ENCODE peak calls at places on chromosomes 11 and 22, in nine cellular contexts. One of them, this sample, is unnamed.

GRCh38 chr11:105829084-105829483 is 193.0 kb downstream of the MSANTD4 start:
- DNase-seq in HFF-Myc: no peak
- DNase-seq in dorsolateral prefrontal cortex: no peak
- DNase-seq in fibroblast of pulmonary artery: no peak
- DNase-seq in brain microvascular endothelial cell: no peak
- DNase-seq in cardiac fibroblast: no peak
- DNase-seq in astrocyte of the spinal cord: no peak
- DNase-seq in BE2C: no peak
- DNase-seq in lung: no peak
- DNase-seq in this sample: no peak

GRCh38 chr11:18739684-18740083 is 13.7 kb upstream of the IGSF22 start:
- DNase-seq in brain microvascular endothelial cell: no peak
- DNase-seq in BE2C: no peak
- DNase-seq in astrocyte of the spinal cord: no peak
- DNase-seq in fibroblast of pulmonary artery: no peak
- DNase-seq in lung: no peak
- DNase-seq in dorsolateral prefrontal cortex: no peak
- DNase-seq in cardiac fibroblast: no peak
- DNase-seq in HFF-Myc: no peak
- DNase-seq in this sample: no peak

GRCh38 chr11:70510571-70510970 is 112.2 kb downstream of the CTTN start:
- DNase-seq in fibroblast of pulmonary artery: no peak
- DNase-seq in lung: no peak
- DNase-seq in dorsolateral prefrontal cortex: no peak
- DNase-seq in BE2C: no peak
- DNase-seq in astrocyte of the spinal cord: no peak
- DNase-seq in cardiac fibroblast: no peak
- DNase-seq in HFF-Myc: no peak
- DNase-seq in brain microvascular endothelial cell: no peak
- DNase-seq in this sample: no peak

GRCh38 chr11:122812612-122813011 is 25.7 kb upstream of the CRTAM start:
- DNase-seq in dorsolateral prefrontal cortex: no peak
- DNase-seq in lung: no peak
- DNase-seq in HFF-Myc: no peak
- DNase-seq in fibroblast of pulmonary artery: no peak
- DNase-seq in cardiac fibroblast: no peak
- DNase-seq in astrocyte of the spinal cord: no peak
- DNase-seq in brain microvascular endothelial cell: no peak
- DNase-seq in BE2C: no peak
- DNase-seq in this sample: no peak

GRCh38 chr11:61487342-61488025 is 21.1 kb upstream of the LRRC10B start:
- DNase-seq in fibroblast of pulmonary artery: no peak
- DNase-seq in lung: no peak
- DNase-seq in BE2C: no peak
- DNase-seq in cardiac fibroblast: no peak
- DNase-seq in HFF-Myc: no peak
- DNase-seq in brain microvascular endothelial cell: no peak
- DNase-seq in dorsolateral prefrontal cortex: no peak
- DNase-seq in astrocyte of the spinal cord: no peak
- DNase-seq in this sample: no peak

GRCh38 chr11:22808559-22809197 is 20.9 kb downstream of the SVIP start:
- DNase-seq in brain microvascular endothelial cell: no peak
- DNase-seq in HFF-Myc: no peak
- DNase-seq in cardiac fibroblast: peak
- DNase-seq in BE2C: no peak
- DNase-seq in astrocyte of the spinal cord: no peak
- DNase-seq in lung: no peak
- DNase-seq in dorsolateral prefrontal cortex: no peak
- DNase-seq in fibroblast of pulmonary artery: peak
- DNase-seq in this sample: no peak

GRCh38 chr11:68455485-68455884 is 5.1 kb upstream of the PPP6R3 start:
- DNase-seq in dorsolateral prefrontal cortex: peak
- DNase-seq in brain microvascular endothelial cell: no peak
- DNase-seq in lung: no peak
- DNase-seq in fibroblast of pulmonary artery: no peak
- DNase-seq in HFF-Myc: no peak
- DNase-seq in cardiac fibroblast: no peak
- DNase-seq in BE2C: no peak
- DNase-seq in astrocyte of the spinal cord: no peak
- DNase-seq in this sample: no peak

GRCh38 chr11:83364500-83365059 is 78.4 kb upstream of the CCDC90B start:
- DNase-seq in HFF-Myc: no peak
- DNase-seq in lung: no peak
- DNase-seq in brain microvascular endothelial cell: no peak
- DNase-seq in dorsolateral prefrontal cortex: no peak
- DNase-seq in fibroblast of pulmonary artery: no peak
- DNase-seq in astrocyte of the spinal cord: no peak
- DNase-seq in BE2C: no peak
- DNase-seq in cardiac fibroblast: no peak
- DNase-seq in this sample: no peak

GRCh38 chr11:80255021-80255420 is 814.2 kb upstream of the TENM4 start:
- DNase-seq in brain microvascular endothelial cell: no peak
- DNase-seq in astrocyte of the spinal cord: no peak
- DNase-seq in lung: no peak
- DNase-seq in fibroblast of pulmonary artery: no peak
- DNase-seq in HFF-Myc: no peak
- DNase-seq in cardiac fibroblast: no peak
- DNase-seq in BE2C: no peak
- DNase-seq in dorsolateral prefrontal cortex: no peak
- DNase-seq in this sample: no peak

GRCh38 chr11:125451400-125452124 is 44.5 kb downstream of the FEZ1 start:
- DNase-seq in lung: no peak
- DNase-seq in brain microvascular endothelial cell: peak
- DNase-seq in astrocyte of the spinal cord: no peak
- DNase-seq in cardiac fibroblast: peak
- DNase-seq in BE2C: peak
- DNase-seq in HFF-Myc: no peak
- DNase-seq in fibroblast of pulmonary artery: peak
- DNase-seq in dorsolateral prefrontal cortex: peak
- DNase-seq in this sample: peak

GRCh38 chr11:11027271-11027670 is 169.4 kb upstream of the ZBED5 start:
- DNase-seq in brain microvascular endothelial cell: peak
- DNase-seq in dorsolateral prefrontal cortex: no peak
- DNase-seq in BE2C: no peak
- DNase-seq in fibroblast of pulmonary artery: peak
- DNase-seq in astrocyte of the spinal cord: peak
- DNase-seq in HFF-Myc: no peak
- DNase-seq in cardiac fibroblast: peak
- DNase-seq in lung: peak
- DNase-seq in this sample: no peak

GRCh38 chr22:25485626-25486545 is 78.6 kb upstream of the GRK3 start:
- DNase-seq in lung: no peak
- DNase-seq in brain microvascular endothelial cell: no peak
- DNase-seq in dorsolateral prefrontal cortex: no peak
- DNase-seq in HFF-Myc: no peak
- DNase-seq in BE2C: no peak
- DNase-seq in astrocyte of the spinal cord: no peak
- DNase-seq in fibroblast of pulmonary artery: no peak
- DNase-seq in cardiac fibroblast: no peak
- DNase-seq in this sample: peak

GRCh38 chr11:75650167-75650723 is 18.6 kb downstream of the MAP6 start:
- DNase-seq in dorsolateral prefrontal cortex: no peak
- DNase-seq in HFF-Myc: no peak
- DNase-seq in brain microvascular endothelial cell: no peak
- DNase-seq in BE2C: no peak
- DNase-seq in lung: no peak
- DNase-seq in cardiac fibroblast: no peak
- DNase-seq in astrocyte of the spinal cord: no peak
- DNase-seq in fibroblast of pulmonary artery: no peak
- DNase-seq in this sample: no peak

GRCh38 chr11:74754507-74755255 is 6.0 kb downstream of the RNF169 start:
- DNase-seq in fibroblast of pulmonary artery: peak
- DNase-seq in lung: no peak
- DNase-seq in brain microvascular endothelial cell: peak
- DNase-seq in HFF-Myc: no peak
- DNase-seq in dorsolateral prefrontal cortex: no peak
- DNase-seq in astrocyte of the spinal cord: peak
- DNase-seq in BE2C: no peak
- DNase-seq in cardiac fibroblast: peak
- DNase-seq in this sample: peak

GRCh38 chr11:105609832-105610781 is at the start of gene GRIA4:
- DNase-seq in brain microvascular endothelial cell: peak
- DNase-seq in fibroblast of pulmonary artery: peak
- DNase-seq in HFF-Myc: no peak
- DNase-seq in dorsolateral prefrontal cortex: peak
- DNase-seq in astrocyte of the spinal cord: peak
- DNase-seq in BE2C: peak
- DNase-seq in lung: no peak
- DNase-seq in cardiac fibroblast: peak
- DNase-seq in this sample: peak

DNA sequence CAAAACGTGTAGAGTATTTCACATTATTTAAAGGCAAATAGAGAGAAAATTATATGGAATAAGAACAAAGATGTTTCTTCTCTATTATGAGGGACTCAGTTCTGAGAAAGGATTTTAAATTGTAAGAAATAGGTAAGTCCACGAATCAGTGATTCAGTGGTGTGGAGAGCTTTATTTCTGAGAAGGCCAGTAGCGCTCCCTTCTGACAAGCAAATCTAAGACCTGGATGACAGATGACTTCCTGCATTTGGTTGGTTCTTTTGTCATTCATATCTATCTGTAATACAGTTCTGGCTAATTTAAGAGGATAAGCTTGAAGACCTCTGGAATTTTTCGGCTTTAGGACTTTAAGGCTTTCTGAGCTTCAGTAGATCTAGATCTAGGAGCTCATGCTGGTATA is 7.0 kb downstream of the CD3E start:
- DNase-seq in lung: no peak
- DNase-seq in fibroblast of pulmonary artery: no peak
- DNase-seq in brain microvascular endothelial cell: no peak
- DNase-seq in cardiac fibroblast: no peak
- DNase-seq in astrocyte of the spinal cord: no peak
- DNase-seq in BE2C: no peak
- DNase-seq in dorsolateral prefrontal cortex: no peak
- DNase-seq in HFF-Myc: no peak
- DNase-seq in this sample: no peak
- TF ChIP-seq CTCF in lung: no peak
- TF ChIP-seq CTCF in fibroblast of pulmonary artery: no peak
- TF ChIP-seq CTCF in brain microvascular endothelial cell: no peak
- TF ChIP-seq CTCF in cardiac fibroblast: no peak
- TF ChIP-seq CTCF in astrocyte of the spinal cord: no peak
- TF ChIP-seq CTCF in BE2C: no peak
- TF ChIP-seq CTCF in dorsolateral prefrontal cortex: no peak
- TF ChIP-seq CTCF in HFF-Myc: no peak
- TF ChIP-seq CTCF in this sample: no peak

DNA sequence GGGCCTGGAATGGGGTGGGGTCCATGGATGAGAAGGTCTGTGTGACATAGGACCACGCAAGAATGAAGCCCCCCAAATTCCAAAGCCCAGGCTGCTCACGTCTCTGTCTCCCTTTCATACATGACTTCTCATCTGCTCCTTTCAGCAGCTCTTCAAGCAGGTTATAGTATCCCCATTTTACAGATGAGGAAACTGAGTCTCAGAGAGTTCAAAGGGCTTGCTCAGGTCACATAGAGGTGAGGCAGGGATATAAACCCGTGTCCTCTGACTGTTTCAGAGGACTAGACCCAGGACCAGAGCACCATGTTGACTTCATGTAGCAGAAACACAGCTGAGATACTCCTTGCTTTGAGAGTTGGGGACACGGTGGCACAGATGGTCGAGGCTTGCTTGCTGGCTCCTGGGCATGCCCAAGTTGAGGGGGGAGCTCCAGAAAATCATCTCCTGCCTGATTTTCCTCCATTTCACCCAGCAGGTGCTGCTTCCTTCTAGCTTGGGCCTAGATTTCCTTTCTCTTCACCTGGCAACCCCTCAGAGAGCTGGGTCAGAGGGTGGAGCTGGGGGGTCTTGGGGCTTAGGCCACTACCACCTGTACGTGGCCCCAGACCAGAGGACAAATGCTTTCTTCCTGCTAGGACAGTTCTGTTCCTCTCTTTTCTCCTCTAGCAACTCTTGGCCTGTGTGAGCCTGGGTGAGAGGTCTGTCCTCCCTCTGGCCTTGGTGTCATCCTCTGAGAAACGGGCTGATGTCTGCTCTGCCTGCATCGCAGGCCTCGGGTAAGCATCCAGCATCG is 24.1 kb upstream of the THY1 start:
- DNase-seq in lung: no peak
- DNase-seq in brain microvascular endothelial cell: no peak
- DNase-seq in dorsolateral prefrontal cortex: no peak
- DNase-seq in BE2C: no peak
- DNase-seq in cardiac fibroblast: no peak
- DNase-seq in HFF-Myc: no peak
- DNase-seq in astrocyte of the spinal cord: no peak
- DNase-seq in fibroblast of pulmonary artery: no peak
- DNase-seq in this sample: no peak
- TF ChIP-seq CTCF in lung: no peak
- TF ChIP-seq CTCF in brain microvascular endothelial cell: no peak
- TF ChIP-seq CTCF in dorsolateral prefrontal cortex: no peak
- TF ChIP-seq CTCF in BE2C: no peak
- TF ChIP-seq CTCF in cardiac fibroblast: no peak
- TF ChIP-seq CTCF in HFF-Myc: no peak
- TF ChIP-seq CTCF in astrocyte of the spinal cord: no peak
- TF ChIP-seq CTCF in fibroblast of pulmonary artery: no peak
- TF ChIP-seq CTCF in this sample: no peak

GRCh38 chr22:30115705-30116104 is 35.4 kb downstream of the HORMAD2 start:
- DNase-seq in astrocyte of the spinal cord: no peak
- DNase-seq in lung: no peak
- DNase-seq in BE2C: no peak
- DNase-seq in HFF-Myc: no peak
- DNase-seq in brain microvascular endothelial cell: no peak
- DNase-seq in fibroblast of pulmonary artery: no peak
- DNase-seq in dorsolateral prefrontal cortex: no peak
- DNase-seq in cardiac fibroblast: no peak
- DNase-seq in this sample: no peak
- TF ChIP-seq CTCF in astrocyte of the spinal cord: no peak
- TF ChIP-seq CTCF in lung: no peak
- TF ChIP-seq CTCF in BE2C: no peak
- TF ChIP-seq CTCF in HFF-Myc: no peak
- TF ChIP-seq CTCF in brain microvascular endothelial cell: no peak
- TF ChIP-seq CTCF in fibroblast of pulmonary artery: no peak
- TF ChIP-seq CTCF in dorsolateral prefrontal cortex: no peak
- TF ChIP-seq CTCF in cardiac fibroblast: no peak
- TF ChIP-seq CTCF in this sample: no peak

GRCh38 chr11:67371549-67372231 is 1.7 kb downstream of the CLCF1 start:
- DNase-seq in fibroblast of pulmonary artery: peak
- DNase-seq in lung: no peak
- DNase-seq in brain microvascular endothelial cell: peak
- DNase-seq in dorsolateral prefrontal cortex: no peak
- DNase-seq in cardiac fibroblast: peak
- DNase-seq in HFF-Myc: no peak
- DNase-seq in astrocyte of the spinal cord: peak
- DNase-seq in BE2C: no peak
- DNase-seq in this sample: peak
- TF ChIP-seq CTCF in fibroblast of pulmonary artery: peak
- TF ChIP-seq CTCF in lung: peak
- TF ChIP-seq CTCF in brain microvascular endothelial cell: peak
- TF ChIP-seq CTCF in dorsolateral prefrontal cortex: no peak
- TF ChIP-seq CTCF in cardiac fibroblast: peak
- TF ChIP-seq CTCF in HFF-Myc: peak
- TF ChIP-seq CTCF in astrocyte of the spinal cord: peak
- TF ChIP-seq CTCF in BE2C: peak
- TF ChIP-seq CTCF in this sample: peak